ENCODE peak calls at places on chromosome 20, in five cellular contexts. One of them, this sample, is unnamed.

GRCh38 chr20:50308166-50308512 is 117.5 kb downstream of the CEBPB start:
- DNase-seq in GM12878: no peak
- DNase-seq in SK-N-SH: no peak
- DNase-seq in HepG2: no peak
- DNase-seq in K562: no peak
- DNase-seq in this sample: no peak

GRCh38 chr20:62503414-62504178 is 27.8 kb upstream of the GATA5 start:
- DNase-seq in GM12878: no peak
- DNase-seq in SK-N-SH: peak
- DNase-seq in HepG2: no peak
- DNase-seq in K562: peak
- DNase-seq in this sample: no peak

GRCh38 chr20:62815066-62815991 is 1.5 kb upstream of the COL9A3 start:
- DNase-seq in GM12878: no peak
- DNase-seq in SK-N-SH: peak
- DNase-seq in HepG2: peak
- DNase-seq in K562: peak
- DNase-seq in this sample: peak

GRCh38 chr20:34536798-34537394 is 20.7 kb downstream of the DYNLRB1 start:
- DNase-seq in GM12878: no peak
- DNase-seq in SK-N-SH: peak
- DNase-seq in HepG2: peak
- DNase-seq in K562: peak
- DNase-seq in this sample: no peak

GRCh38 chr20:46240881-46241280 is 67.4 kb downstream of the CDH22 start:
- DNase-seq in GM12878: no peak
- DNase-seq in SK-N-SH: no peak
- DNase-seq in HepG2: no peak
- DNase-seq in K562: no peak
- DNase-seq in this sample: no peak

GRCh38 chr20:8875586-8875985 is 193.3 kb upstream of the PLCB4 start:
- DNase-seq in GM12878: no peak
- DNase-seq in SK-N-SH: no peak
- DNase-seq in HepG2: no peak
- DNase-seq in K562: no peak
- DNase-seq in this sample: no peak

GRCh38 chr20:2932497-2932896 is 59.2 kb downstream of the PTPRA start:
- DNase-seq in GM12878: no peak
- DNase-seq in SK-N-SH: no peak
- DNase-seq in HepG2: no peak
- DNase-seq in K562: no peak
- DNase-seq in this sample: no peak

GRCh38 chr20:1684872-1685271 is 27.3 kb upstream of the SIRPG start:
- DNase-seq in GM12878: no peak
- DNase-seq in SK-N-SH: no peak
- DNase-seq in HepG2: no peak
- DNase-seq in K562: no peak
- DNase-seq in this sample: no peak

GRCh38 chr20:3045042-3045815 is 623 bp upstream of the MRPS26 start:
- DNase-seq in GM12878: no peak
- DNase-seq in SK-N-SH: peak
- DNase-seq in HepG2: no peak
- DNase-seq in K562: peak
- DNase-seq in this sample: peak

GRCh38 chr20:15682690-15683089 is 890.6 kb downstream of the KIF16B start:
- DNase-seq in GM12878: no peak
- DNase-seq in SK-N-SH: no peak
- DNase-seq in HepG2: no peak
- DNase-seq in K562: no peak
- DNase-seq in this sample: no peak

GRCh38 chr20:51131806-51132205 is 108.9 kb upstream of the KCNG1 start:
- DNase-seq in GM12878: no peak
- DNase-seq in SK-N-SH: no peak
- DNase-seq in HepG2: no peak
- DNase-seq in K562: no peak
- DNase-seq in this sample: no peak

GRCh38 chr20:63212792-63213191 is 3.1 kb downstream of the YTHDF1 start:
- DNase-seq in GM12878: no peak
- DNase-seq in SK-N-SH: no peak
- DNase-seq in HepG2: no peak
- DNase-seq in K562: no peak
- DNase-seq in this sample: no peak

GRCh38 chr20:46293084-46293483 is 15.2 kb downstream of the CDH22 start:
- DNase-seq in GM12878: no peak
- DNase-seq in SK-N-SH: no peak
- DNase-seq in HepG2: peak
- DNase-seq in K562: peak
- DNase-seq in this sample: peak

GRCh38 chr20:9838035-9838377 is 870 bp downstream of the PAK5 start:
- DNase-seq in GM12878: no peak
- DNase-seq in SK-N-SH: peak
- DNase-seq in HepG2: no peak
- DNase-seq in K562: no peak
- DNase-seq in this sample: no peak

GRCh38 chr20:61120595-61121515 is 131.2 kb upstream of the CDH4 start:
- DNase-seq in GM12878: no peak
- DNase-seq in SK-N-SH: no peak
- DNase-seq in HepG2: peak
- DNase-seq in K562: peak
- DNase-seq in this sample: peak

GRCh38 chr20:10632681-10633509 is 40.9 kb downstream of the JAG1 start:
- DNase-seq in GM12878: no peak
- DNase-seq in SK-N-SH: no peak
- DNase-seq in HepG2: no peak
- DNase-seq in K562: no peak
- DNase-seq in this sample: no peak

GRCh38 chr20:21522479-21523397 is 8.9 kb upstream of the NKX2-2 start:
- DNase-seq in GM12878: no peak
- DNase-seq in SK-N-SH: peak
- DNase-seq in HepG2: no peak
- DNase-seq in K562: no peak
- DNase-seq in this sample: no peak

GRCh38 chr20:22890605-22891300 is 144.4 kb upstream of the SSTR4 start:
- DNase-seq in GM12878: no peak
- DNase-seq in SK-N-SH: no peak
- DNase-seq in HepG2: no peak
- DNase-seq in K562: no peak
- DNase-seq in this sample: no peak

GRCh38 chr20:59670786-59671492 is 66.6 kb downstream of the PHACTR3 start:
- DNase-seq in GM12878: no peak
- DNase-seq in SK-N-SH: no peak
- DNase-seq in HepG2: no peak
- DNase-seq in K562: no peak
- DNase-seq in this sample: no peak

GRCh38 chr20:32252189-32252588 is 25.3 kb upstream of the KIF3B start:
- DNase-seq in GM12878: no peak
- DNase-seq in SK-N-SH: no peak
- DNase-seq in HepG2: no peak
- DNase-seq in K562: no peak
- DNase-seq in this sample: no peak

GRCh38 chr20:57986776-57987175 is 241.7 kb downstream of the ANKRD60 start:
- DNase-seq in GM12878: no peak
- DNase-seq in SK-N-SH: no peak
- DNase-seq in HepG2: no peak
- DNase-seq in K562: no peak
- DNase-seq in this sample: no peak

GRCh38 chr20:20003088-20003954 is 13.8 kb upstream of the NAA20 start:
- DNase-seq in GM12878: no peak
- DNase-seq in SK-N-SH: no peak
- DNase-seq in HepG2: no peak
- DNase-seq in K562: no peak
- DNase-seq in this sample: peak

GRCh38 chr20:25197173-25197869 is 1.8 kb downstream of the ENTPD6 start:
- DNase-seq in GM12878: no peak
- DNase-seq in SK-N-SH: no peak
- DNase-seq in HepG2: no peak
- DNase-seq in K562: no peak
- DNase-seq in this sample: no peak

GRCh38 chr20:38114353-38114791 is 50.7 kb downstream of the TGM2 start:
- DNase-seq in GM12878: no peak
- DNase-seq in SK-N-SH: no peak
- DNase-seq in HepG2: no peak
- DNase-seq in K562: peak
- DNase-seq in this sample: peak

GRCh38 chr20:58637466-58638198 is 13.5 kb upstream of the STX16 start:
- DNase-seq in GM12878: no peak
- DNase-seq in SK-N-SH: no peak
- DNase-seq in HepG2: no peak
- DNase-seq in K562: no peak
- DNase-seq in this sample: no peak

GRCh38 chr20:43571310-43571709 is 12.5 kb downstream of the SGK2 start:
- DNase-seq in GM12878: no peak
- DNase-seq in SK-N-SH: no peak
- DNase-seq in HepG2: no peak
- DNase-seq in K562: no peak
- DNase-seq in this sample: no peak

GRCh38 chr20:21677781-21678180 is 27.7 kb upstream of the PAX1 start:
- DNase-seq in GM12878: no peak
- DNase-seq in SK-N-SH: no peak
- DNase-seq in HepG2: no peak
- DNase-seq in K562: no peak
- DNase-seq in this sample: no peak

GRCh38 chr20:10131612-10132345 is 86.9 kb upstream of the SNAP25 start:
- DNase-seq in GM12878: no peak
- DNase-seq in SK-N-SH: peak
- DNase-seq in HepG2: no peak
- DNase-seq in K562: no peak
- DNase-seq in this sample: peak

GRCh38 chr20:36645998-36646397 is at the start of gene SLA2:
- DNase-seq in GM12878: no peak
- DNase-seq in SK-N-SH: no peak
- DNase-seq in HepG2: no peak
- DNase-seq in K562: no peak
- DNase-seq in this sample: no peak

GRCh38 chr20:31674895-31675827 is 37.4 kb downstream of the COX4I2 start:
- DNase-seq in GM12878: no peak
- DNase-seq in SK-N-SH: peak
- DNase-seq in HepG2: no peak
- DNase-seq in K562: peak
- DNase-seq in this sample: peak

GRCh38 chr20:63215101-63216040 is 560 bp downstream of the YTHDF1 start:
- DNase-seq in GM12878: no peak
- DNase-seq in SK-N-SH: peak
- DNase-seq in HepG2: peak
- DNase-seq in K562: peak
- DNase-seq in this sample: peak

GRCh38 chr20:49245921-49246740 is 26.9 kb downstream of the DDX27 start:
- DNase-seq in GM12878: no peak
- DNase-seq in SK-N-SH: peak
- DNase-seq in HepG2: peak
- DNase-seq in K562: peak
- DNase-seq in this sample: peak

GRCh38 chr20:44629542-44629941 is 22.0 kb downstream of the ADA start:
- DNase-seq in GM12878: no peak
- DNase-seq in SK-N-SH: peak
- DNase-seq in HepG2: no peak
- DNase-seq in K562: no peak
- DNase-seq in this sample: no peak

GRCh38 chr20:38110525-38111178 is 54.4 kb downstream of the TGM2 start:
- DNase-seq in GM12878: no peak
- DNase-seq in SK-N-SH: no peak
- DNase-seq in HepG2: no peak
- DNase-seq in K562: no peak
- DNase-seq in this sample: no peak

GRCh38 chr20:57649617-57650015 is 29.4 kb upstream of the ZBP1 start:
- DNase-seq in GM12878: no peak
- DNase-seq in SK-N-SH: no peak
- DNase-seq in HepG2: no peak
- DNase-seq in K562: no peak
- DNase-seq in this sample: no peak

GRCh38 chr20:63029358-63030121 is 22.8 kb upstream of the BHLHE23 start:
- DNase-seq in GM12878: no peak
- DNase-seq in SK-N-SH: no peak
- DNase-seq in HepG2: no peak
- DNase-seq in K562: no peak
- DNase-seq in this sample: no peak

GRCh38 chr20:4434681-4435080 is 287.0 kb upstream of the PRND start:
- DNase-seq in GM12878: no peak
- DNase-seq in SK-N-SH: no peak
- DNase-seq in HepG2: no peak
- DNase-seq in K562: no peak
- DNase-seq in this sample: peak
- H2AFZ ChIP-seq in GM12878: no peak
- H2AFZ ChIP-seq in SK-N-SH: peak
- H2AFZ ChIP-seq in HepG2: no peak
- H2AFZ ChIP-seq in K562: no peak
- H2AFZ ChIP-seq in this sample: peak

DNA sequence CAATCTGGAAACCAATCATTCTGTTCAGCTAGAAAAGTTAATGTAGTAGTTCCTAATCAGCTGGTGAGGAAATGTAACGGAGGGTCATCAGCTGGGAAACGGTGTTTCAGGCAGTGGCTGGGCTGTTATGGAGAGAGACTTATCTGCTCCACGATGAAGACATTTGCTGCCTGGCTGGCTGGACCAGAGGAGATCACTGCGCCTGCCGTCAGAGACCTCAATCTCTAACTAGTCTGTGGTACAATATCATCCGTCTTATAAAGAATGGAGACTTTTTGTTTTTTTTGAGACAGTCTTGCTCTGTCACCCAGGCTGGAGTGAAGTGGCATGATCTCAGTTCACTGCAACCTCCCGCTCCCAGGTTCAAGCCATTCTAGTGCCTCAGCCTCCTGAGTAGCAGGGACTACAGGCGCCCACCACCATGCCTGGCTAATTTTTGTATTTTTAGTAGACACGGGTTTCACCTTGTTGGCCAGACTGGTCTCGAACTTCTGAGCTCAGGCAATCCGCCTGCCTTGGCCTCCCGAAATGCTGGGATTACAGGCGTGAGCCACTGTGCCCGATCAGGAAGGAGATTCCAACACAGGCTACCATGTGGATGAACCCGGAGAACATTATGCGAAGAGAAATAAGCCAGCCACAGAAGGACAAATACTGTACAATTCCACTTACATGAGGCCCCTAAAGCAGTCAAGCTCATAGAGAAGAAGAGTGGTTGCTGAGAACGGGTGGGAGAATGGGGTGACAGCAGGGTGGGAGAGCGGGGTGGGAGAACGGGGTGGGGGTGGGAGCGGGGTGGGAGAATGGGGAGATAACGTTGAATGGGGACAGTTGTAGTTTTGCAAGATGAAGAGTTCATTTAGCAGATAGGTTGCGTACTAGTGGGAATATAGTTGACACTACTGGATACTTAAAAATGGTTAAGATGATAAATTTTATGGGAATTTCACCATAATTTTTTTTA is 115.1 kb downstream of the SULF2 start:
- DNase-seq in GM12878: no peak
- DNase-seq in SK-N-SH: no peak
- DNase-seq in HepG2: no peak
- DNase-seq in K562: no peak
- DNase-seq in this sample: no peak
- TF ChIP-seq SMC3 in GM12878: no peak
- TF ChIP-seq SMC3 in SK-N-SH: no peak
- TF ChIP-seq SMC3 in HepG2: no peak
- TF ChIP-seq SMC3 in K562: no peak
- TF ChIP-seq SMC3 in this sample: no peak

GRCh38 chr20:47652794-47653193 is 132.5 kb downstream of the SULF2 start:
- DNase-seq in GM12878: no peak
- DNase-seq in SK-N-SH: no peak
- DNase-seq in HepG2: no peak
- DNase-seq in K562: no peak
- DNase-seq in this sample: no peak
- H2AFZ ChIP-seq in GM12878: no peak
- H2AFZ ChIP-seq in SK-N-SH: no peak
- H2AFZ ChIP-seq in HepG2: no peak
- H2AFZ ChIP-seq in K562: no peak
- H2AFZ ChIP-seq in this sample: no peak

GRCh38 chr20:53691811-53692192 is 98.2 kb upstream of the ZNF217 start:
- DNase-seq in GM12878: no peak
- DNase-seq in SK-N-SH: no peak
- DNase-seq in HepG2: no peak
- DNase-seq in K562: no peak
- DNase-seq in this sample: no peak
- TF ChIP-seq SMC3 in GM12878: no peak
- TF ChIP-seq SMC3 in SK-N-SH: no peak
- TF ChIP-seq SMC3 in HepG2: no peak
- TF ChIP-seq SMC3 in K562: no peak
- TF ChIP-seq SMC3 in this sample: no peak